ENCODE peak calls at places on chromosomes 11 and 22, in six cellular contexts. A is upper lobe of right lung, S is heart left ventricle, Y is endodermal cell, E is psoas muscle, D is mucosa of descending colon. T is an unnamed sample. For H3K36me3, the result is how much of the 10 kb centered on the place peaks cover.

GRCh38 chr11:95284057-95285052 is 53.4 kb upstream of the SESN3 start:
- DNase-seq in A (no peak), S (no peak), Y (no peak), E (no peak), D (no peak), T (peak)

GRCh38 chr11:46693597-46694012 is 6.8 kb downstream of the ARHGAP1 start:
- DNase-seq in A (no peak), S (no peak), Y (no peak), E (no peak), D (no peak), T (peak)

GRCh38 chr11:113179181-113179701 is 135.1 kb upstream of the TTC12 start:
- DNase-seq in A (no peak), S (no peak), Y (peak), E (no peak), D (no peak), T (no peak)

GRCh38 chr11:115672999-115673411 is 168.8 kb upstream of the CADM1 start:
- DNase-seq in A (no peak), S (peak), Y (no peak), E (peak), D (no peak), T (no peak)

GRCh38 chr22:26549902-26550497 is 37.7 kb upstream of the TFIP11 start:
- DNase-seq in A (no peak), S (no peak), Y (no peak), E (no peak), D (no peak), T (no peak)

GRCh38 chr11:59429924-59430516 is 3.8 kb upstream of the OR5A2 start:
- DNase-seq in A (no peak), S (no peak), Y (peak), E (no peak), D (no peak), T (peak)

GRCh38 chr11:121063728-121064127 is 37.3 kb upstream of the TECTA start:
- DNase-seq in A (no peak), S (no peak), Y (peak), E (no peak), D (no peak), T (no peak)

GRCh38 chr11:71301858-71302533 is 49.6 kb upstream of the SHANK2 start:
- DNase-seq in A (peak), S (no peak), Y (peak), E (no peak), D (no peak), T (peak)

GRCh38 chr22:43331064-43331435 is 12.1 kb downstream of the SCUBE1 start:
- DNase-seq in A (no peak), S (no peak), Y (no peak), E (no peak), D (no peak), T (no peak)

GRCh38 chr11:17387280-17387679 is 1.2 kb downstream of the KCNJ11 start:
- DNase-seq in A (no peak), S (no peak), Y (no peak), E (no peak), D (no peak), T (peak)

GRCh38 chr22:25067851-25068421 is 115.4 kb downstream of the KIAA1671 start:
- DNase-seq in A (no peak), S (no peak), Y (no peak), E (peak), D (peak), T (peak)

GRCh38 chr11:5363712-5364111 is 12.4 kb downstream of the OR51B6 start:
- DNase-seq in A (no peak), S (no peak), Y (no peak), E (no peak), D (no peak), T (no peak)

GRCh38 chr11:37788141-37788877 is 1190.3 kb upstream of the RAG2 start:
- DNase-seq in A (no peak), S (no peak), Y (no peak), E (no peak), D (no peak), T (no peak)

GRCh38 chr22:40410731-40411505 is 40.5 kb downstream of the SGSM3 start:
- DNase-seq in A (peak), S (no peak), Y (no peak), E (no peak), D (no peak), T (peak)

GRCh38 chr22:40410272-40410671 is 39.9 kb downstream of the SGSM3 start:
- DNase-seq in A (peak), S (no peak), Y (no peak), E (no peak), D (no peak), T (peak)

GRCh38 chr22:40407831-40408717 is 37.7 kb downstream of the SGSM3 start:
- DNase-seq in A (peak), S (no peak), Y (no peak), E (no peak), D (no peak), T (peak)

GRCh38 chr22:40408718-40409612 is 38.6 kb downstream of the SGSM3 start:
- DNase-seq in A (peak), S (no peak), Y (no peak), E (no peak), D (no peak), T (peak)

DNA sequence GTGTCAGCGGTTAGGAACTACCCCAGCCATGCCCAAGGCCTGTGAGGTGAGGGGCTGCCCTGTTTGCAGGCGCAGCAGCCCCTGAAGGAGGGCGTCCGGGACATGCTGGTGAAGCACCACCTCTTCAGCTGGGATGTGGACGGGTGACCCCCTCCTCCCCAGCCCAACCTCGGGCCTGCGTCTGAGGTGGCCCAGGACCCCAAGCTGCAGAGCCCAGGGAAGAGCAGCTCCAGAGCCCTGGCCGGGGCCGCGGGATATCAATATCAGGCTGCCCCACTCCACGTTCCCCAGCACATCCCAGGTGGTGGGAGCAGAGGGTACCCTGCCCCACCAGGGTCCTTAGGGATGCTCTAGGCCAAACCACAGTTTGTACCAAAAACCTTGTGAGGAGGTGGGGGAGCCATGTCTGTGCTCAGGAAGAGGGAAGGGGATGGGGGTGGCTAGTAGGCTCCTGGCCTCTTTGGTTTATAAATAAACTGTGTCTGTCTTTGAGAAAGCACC is 39.3 kb downstream of the SGSM3 start:
- DNase-seq in A (no peak), S (no peak), Y (no peak), E (no peak), D (no peak), T (no peak)
- H3K36me3 ChIP-seq in A (half or more), S (half or more), Y (under half), E (under half), D (under half), T (half or more)

DNA sequence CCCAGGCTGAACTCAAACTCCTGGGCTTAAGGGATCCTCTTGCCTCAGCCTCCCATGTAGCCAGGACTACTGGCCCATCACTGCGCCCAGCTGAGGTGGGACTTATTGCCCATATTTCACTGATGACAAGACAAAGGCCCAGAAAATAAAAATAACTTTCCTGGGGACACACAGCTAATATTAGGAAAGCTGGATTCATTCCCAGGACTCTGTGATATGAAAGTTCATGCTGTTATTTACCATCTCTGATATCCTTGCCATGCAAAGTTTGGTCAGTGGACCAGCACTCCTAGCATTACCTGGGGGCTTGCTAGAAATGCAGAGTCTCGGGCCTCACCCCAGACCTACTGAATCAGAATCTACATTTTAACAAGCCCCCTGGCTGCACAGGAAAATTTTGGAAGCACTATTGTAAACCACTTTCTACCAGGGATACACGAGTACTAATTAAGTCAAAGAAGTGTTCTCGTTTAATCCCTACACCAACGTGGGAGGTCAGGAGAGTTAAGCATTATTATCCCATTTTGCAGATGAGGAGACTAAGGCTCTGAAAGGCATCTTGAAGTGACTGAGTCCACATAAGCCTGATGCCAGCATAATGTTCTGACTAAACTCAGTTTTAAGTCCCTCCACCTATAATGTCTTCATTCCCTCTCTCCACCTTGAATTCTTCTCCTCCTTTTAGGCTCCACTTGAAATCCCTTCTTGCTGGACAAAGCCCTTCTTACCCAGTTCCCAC is 2.5 kb upstream of the FAM83F start:
- DNase-seq in A (no peak), S (no peak), Y (no peak), E (no peak), D (no peak), T (no peak)
- TF ChIP-seq CTCF in A (no peak), S (no peak), Y (no peak), E (no peak), D (no peak), T (no peak)

DNA sequence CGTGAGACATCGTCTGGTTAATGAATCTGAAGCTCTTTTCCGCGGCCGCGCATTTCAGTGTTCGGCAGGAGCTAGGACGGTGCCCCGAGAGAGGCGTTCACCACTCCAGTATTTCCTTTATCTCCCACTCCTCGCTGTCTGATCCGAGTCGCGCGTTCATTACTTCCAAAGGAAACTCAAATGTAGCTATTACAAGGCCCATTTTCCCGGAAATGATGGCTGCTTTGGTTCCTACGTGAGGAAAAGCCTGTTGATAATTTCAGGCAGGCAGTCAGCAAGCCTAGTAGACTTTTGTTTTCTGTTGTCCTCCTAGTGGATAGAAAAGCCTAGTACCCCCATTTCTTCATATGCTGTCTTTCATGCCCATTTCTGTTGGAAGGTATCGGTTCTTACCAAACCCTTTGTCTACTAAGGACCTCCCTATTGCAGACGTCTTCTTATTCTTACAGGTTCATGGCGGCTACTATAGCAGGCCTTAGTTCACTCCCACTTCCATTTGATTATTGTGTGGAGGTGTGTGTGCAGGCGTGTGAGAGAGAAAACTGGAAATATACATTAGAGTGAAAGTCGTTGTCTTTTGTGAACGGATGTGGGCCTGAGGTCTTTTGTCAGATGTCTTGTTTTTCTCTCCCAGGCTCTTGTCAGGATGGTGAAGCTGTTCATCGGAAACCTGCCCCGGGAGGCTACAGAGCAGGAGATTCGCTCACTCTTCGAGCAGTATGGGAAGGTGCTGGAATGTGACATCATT is 737 bp downstream of the RBM4 start:
- DNase-seq in A (no peak), S (peak), Y (no peak), E (no peak), D (no peak), T (no peak)
- H3K4me3 ChIP-seq in A (peak), S (peak), Y (peak), E (peak), D (peak), T (peak)

GRCh38 chr11:607020-607780 is 8.6 kb downstream of the IRF7 start:
- DNase-seq in A (no peak), S (no peak), Y (no peak), E (no peak), D (peak), T (no peak)

GRCh38 chr11:607971-608659 is 7.6 kb downstream of the IRF7 start:
- DNase-seq in A (peak), S (no peak), Y (no peak), E (no peak), D (peak), T (no peak)

GRCh38 chr11:608751-609354 is 6.9 kb downstream of the IRF7 start:
- DNase-seq in A (peak), S (no peak), Y (no peak), E (no peak), D (peak), T (no peak)

GRCh38 chr11:605286-606129 is 10.2 kb downstream of the IRF7 start:
- DNase-seq in A (no peak), S (no peak), Y (no peak), E (no peak), D (peak), T (no peak)

GRCh38 chr11:606245-606644 is 9.5 kb downstream of the IRF7 start:
- DNase-seq in A (peak), S (peak), Y (no peak), E (no peak), D (peak), T (peak)
- H3K36me3 ChIP-seq in A (half or more), S (half or more), Y (half or more), E (under half), D (under half), T (half or more)

GRCh38 chr22:35842519-35842913 is 124.8 kb downstream of the APOL5 start:
- DNase-seq in A (no peak), S (no peak), Y (no peak), E (no peak), D (no peak), T (no peak)
- TF ChIP-seq CTCF in A (no peak), S (no peak), Y (no peak), E (no peak), D (no peak), T (no peak)

DNA sequence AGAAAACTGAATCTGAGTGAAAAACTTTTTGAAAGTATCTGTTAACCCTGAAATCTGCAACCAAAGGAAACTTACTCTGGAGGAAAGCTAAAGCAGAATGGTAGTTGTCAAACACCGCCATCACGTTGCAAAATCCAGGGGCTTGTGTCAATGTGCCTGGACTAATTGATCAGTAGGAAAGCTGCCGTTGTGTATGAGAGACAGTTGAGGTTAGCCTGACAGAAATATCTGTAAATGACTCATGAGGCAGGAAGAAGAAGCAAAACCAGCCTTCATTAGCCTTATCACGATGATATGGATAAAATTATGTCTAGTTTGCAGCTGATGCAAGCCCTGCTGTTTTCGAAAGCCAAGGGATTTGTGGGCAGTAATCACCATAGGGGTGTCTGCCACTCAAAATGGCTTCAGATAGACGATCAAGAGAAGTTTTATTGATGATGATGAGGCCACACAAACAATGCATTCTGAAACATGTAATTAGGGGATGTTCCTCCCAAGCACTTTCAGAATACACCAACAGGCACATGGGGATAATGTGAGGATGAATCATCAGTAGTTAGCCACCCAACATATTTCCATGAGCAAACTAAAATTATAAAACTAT is 8.9 kb downstream of the SCGB1A1 start:
- DNase-seq in A (no peak), S (no peak), Y (peak), E (no peak), D (no peak), T (peak)
- H3K4me3 ChIP-seq in A (no peak), S (no peak), Y (no peak), E (no peak), D (no peak), T (peak)

T was measured in osteoblast.